ENCODE peak calls at places on chromosome 16, in four cellular contexts. N, K, T and A are unnamed samples.

GRCh38 chr16:87550510-87550961 is 51.8 kb upstream of the JPH3 start:
- DNase-seq in N (peak; percentile 54), K (peak; percentile 41), T (peak; percentile 75), A (no peak)

GRCh38 chr16:1054660-1055556 is 17.6 kb upstream of the SSTR5 start:
- DNase-seq in N (no peak), T (peak; percentile 78), K (peak; percentile 7), A (peak; percentile 40)

GRCh38 chr16:49755291-49755611 is 100.7 kb downstream of the ZNF423 start:
- DNase-seq in K (no peak), T (no peak), N (peak; percentile 48), A (no peak)

GRCh38 chr16:15757630-15758251 is 99.1 kb downstream of the MYH11 start:
- DNase-seq in K (peak; percentile 14), N (no peak), T (no peak), A (no peak)

GRCh38 chr16:88442811-88443576 is 10.1 kb upstream of the ZFPM1 start:
- DNase-seq in N (peak; percentile 81), T (peak; percentile 89), K (peak; percentile 76), A (peak; percentile 13)

GRCh38 chr16:6113749-6114148 is 1016.2 kb upstream of the EEF2KMT start:
- DNase-seq in N (no peak), K (no peak), T (no peak), A (no peak)

GRCh38 chr16:526181-527014 is 1.1 kb upstream of the CAPN15 start:
- DNase-seq in T (peak; percentile 84), N (peak; percentile 54), K (peak; percentile 46), A (no peak)

GRCh38 chr16:76278976-76279375 is 1.8 kb downstream of the CNTNAP4 start:
- DNase-seq in N (no peak), K (peak; percentile 45), T (no peak), A (no peak)

GRCh38 chr16:1530349-1530882 is 3.0 kb upstream of the TMEM204 start:
- DNase-seq in N (no peak), T (no peak), K (no peak), A (no peak)

GRCh38 chr16:84514874-84515835 is 10.7 kb upstream of the MEAK7 start:
- DNase-seq in K (peak; percentile 76), T (peak; percentile 76), N (no peak), A (no peak)

GRCh38 chr16:57903656-57904055 is 67.3 kb downstream of the CNGB1 start:
- DNase-seq in T (no peak), K (peak; percentile 28), N (no peak), A (no peak)

GRCh38 chr16:74034862-74035261 is 261.8 kb upstream of the PSMD7 start:
- DNase-seq in K (peak; percentile 5), N (no peak), T (no peak), A (peak; percentile 18)

GRCh38 chr16:4390266-4391260 is 18.9 kb downstream of the VASN start:
- DNase-seq in N (no peak), K (no peak), T (no peak), A (no peak)

DNA sequence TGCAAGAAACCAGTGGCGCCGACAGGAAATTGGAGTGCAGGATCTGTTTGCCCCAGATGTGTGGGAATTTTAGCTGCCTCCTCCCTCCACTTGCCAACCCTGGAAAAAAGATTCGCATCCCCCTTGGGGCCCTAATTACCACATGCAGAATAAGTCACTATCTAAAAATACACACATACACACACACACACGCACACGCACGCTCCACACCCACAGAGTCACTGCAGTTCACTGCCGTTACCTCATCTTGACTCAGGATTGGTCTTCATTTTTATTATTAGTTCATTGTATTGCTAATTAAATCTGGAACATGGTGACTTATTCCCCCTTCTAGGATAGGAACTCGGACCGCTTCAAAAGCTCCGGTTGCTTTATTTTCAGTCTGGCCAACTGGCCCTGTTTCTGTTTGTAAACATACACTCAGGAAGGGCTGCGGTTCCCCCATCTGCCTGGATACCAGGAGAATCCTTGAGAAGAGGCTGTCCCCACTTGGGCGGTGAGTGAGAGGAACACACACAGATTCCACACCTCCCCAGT is 241.6 kb upstream of the SALL1 start:
- DNase-seq in N (peak; percentile 16), T (no peak), K (no peak), A (no peak)
- H3K27ac ChIP-seq in N (no peak overlapping the region), T (no peak overlapping the region), K (no peak overlapping the region), A (no peak overlapping the region)

DNA sequence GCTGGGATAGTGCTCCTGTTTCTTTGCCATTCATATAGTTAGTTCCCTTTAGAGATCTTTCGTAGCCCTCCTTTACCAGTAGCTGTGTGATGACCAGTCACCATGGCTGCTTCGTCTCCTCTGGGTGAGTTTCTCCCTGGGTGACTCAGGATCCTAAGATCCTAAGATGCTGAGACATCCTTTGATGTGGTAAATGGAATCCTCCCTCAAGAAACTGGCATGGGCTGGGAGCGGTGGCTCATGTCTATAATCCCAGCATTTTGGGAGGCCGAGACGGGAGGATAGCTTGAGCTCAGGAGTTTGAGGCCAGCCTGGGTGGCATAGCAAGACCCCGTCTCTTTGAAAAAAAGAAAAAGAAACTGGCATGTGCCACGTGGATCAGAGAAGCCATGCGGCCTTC is 5.9 kb downstream of the PHAF1 start:
- DNase-seq in T (no peak), N (no peak), K (no peak), A (no peak)
- H3K27ac ChIP-seq in T (no peak overlapping the region), N (no peak overlapping the region), K (no peak overlapping the region), A (peak overlapping the region; percentile 65)

GRCh38 chr16:85983606-85984005 is 84.6 kb downstream of the IRF8 start:
- DNase-seq in N (no peak), K (no peak), T (no peak), A (no peak)
- H3K27ac ChIP-seq in N (no peak overlapping the region), K (no peak overlapping the region), T (no peak overlapping the region), A (no peak overlapping the region)

GRCh38 chr16:3112058-3112880 is at the start of gene ZNF205:
- DNase-seq in T (peak; percentile 90), K (no peak), N (peak; percentile 80), A (peak; percentile 59)
- H3K27ac ChIP-seq in T (peak within 1 kb of the TSS; percentile 9), K (no peak within 1 kb of the TSS), N (no peak within 1 kb of the TSS), A (peak within 1 kb of the TSS; percentile 36)

GRCh38 chr16:25257504-25257955 is at the start of gene ZKSCAN2:
- DNase-seq in N (peak; percentile 89), K (peak; percentile 92), T (peak; percentile 96), A (peak; percentile 88)

GRCh38 chr16:25260416-25260815 is 2.8 kb upstream of the ZKSCAN2 start:
- DNase-seq in T (no peak), N (no peak), K (no peak), A (no peak)

GRCh38 chr16:25256821-25257503 is 683 bp downstream of the ZKSCAN2 start:
- DNase-seq in T (no peak), N (no peak), K (peak; percentile 34), A (peak; percentile 32)

GRCh38 chr16:25257956-25258855 is 561 bp upstream of the ZKSCAN2 start:
- DNase-seq in K (peak; percentile 90), T (peak; percentile 93), N (peak; percentile 88), A (peak; percentile 75)

GRCh38 chr16:25258856-25259179 is 1.2 kb upstream of the ZKSCAN2 start:
- DNase-seq in N (no peak), T (no peak), K (peak; percentile 39), A (no peak)
- H3K27ac ChIP-seq in N (no peak overlapping the region), T (peak overlapping the region; percentile 99), K (peak overlapping the region; percentile 77), A (no peak overlapping the region)

DNA sequence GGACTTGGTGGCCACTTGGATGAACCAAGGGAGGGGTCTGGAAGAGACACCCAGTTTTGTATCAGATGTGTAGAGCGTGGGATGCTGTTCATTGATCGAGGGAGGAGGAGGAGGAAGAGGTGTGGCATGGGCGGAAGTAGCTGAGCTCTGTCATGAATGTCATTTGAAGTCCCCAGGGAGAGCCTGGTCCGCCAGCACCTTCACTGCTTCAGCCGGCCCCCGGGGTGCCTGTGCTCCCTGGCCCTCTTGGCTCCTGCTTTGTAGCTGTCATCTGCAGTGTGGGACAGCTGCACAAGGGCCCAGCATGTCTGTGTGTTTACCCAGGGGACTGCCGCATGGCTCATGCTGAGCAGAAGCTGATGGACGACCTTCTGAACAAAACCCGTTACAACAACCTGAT is 75.4 kb upstream of the RBL2 start:
- DNase-seq in T (no peak), N (no peak), K (peak; percentile 42), A (no peak)
- H3K27ac ChIP-seq in T (no peak overlapping the region), N (no peak overlapping the region), K (no peak overlapping the region), A (no peak overlapping the region)

GRCh38 chr16:53081032-53081424 is 26.2 kb downstream of the CHD9 start:
- DNase-seq in T (no peak), K (no peak), N (no peak), A (no peak)
- H3K27ac ChIP-seq in T (peak overlapping the region; percentile 59), K (no peak overlapping the region), N (peak overlapping the region; percentile 44), A (no peak overlapping the region)

GRCh38 chr16:54649846-54650245 is 280.8 kb upstream of the IRX5 start:
- DNase-seq in N (no peak), K (no peak), T (no peak), A (no peak)
- H3K27ac ChIP-seq in N (no peak overlapping the region), K (no peak overlapping the region), T (no peak overlapping the region), A (no peak overlapping the region)

GRCh38 chr16:11276880-11277593 is 757 bp upstream of the PRM2 start:
- DNase-seq in N (no peak), K (no peak), T (no peak), A (no peak)

GRCh38 chr16:11273721-11274324 is 394 bp upstream of the PRM3 start:
- DNase-seq in K (no peak), T (no peak), N (no peak), A (no peak)

GRCh38 chr16:11277607-11278337 is 1.5 kb upstream of the PRM2 start:
- DNase-seq in T (no peak), N (no peak), K (no peak), A (no peak)

GRCh38 chr16:11274964-11275363 is 1.3 kb downstream of the PRM2 start:
- DNase-seq in K (no peak), N (no peak), T (no peak), A (no peak)

GRCh38 chr16:11276143-11276879 is at the start of gene PRM2:
- DNase-seq in N (no peak), T (no peak), K (no peak), A (no peak)
- H3K27ac ChIP-seq in N (no peak within 1 kb of the TSS), T (no peak within 1 kb of the TSS), K (no peak within 1 kb of the TSS), A (no peak within 1 kb of the TSS)